ENCODE peak calls at places on chromosomes 5 and 9, in five cellular contexts. Q is adrenal gland, P is uterus, E is heart left ventricle, X is NT2/D1. W is an unnamed sample. For H3K9me3, the result is how much of the 10 kb centered on the place peaks cover.

GRCh38 chr5:40171971-40172370 is 507.7 kb upstream of the PTGER4 start:
- DNase-seq in Q (no peak), P (no peak), E (no peak), X (no peak), W (no peak)

GRCh38 chr9:120397453-120397852 is 182.5 kb downstream of the CDK5RAP2 start:
- DNase-seq in Q (no peak), P (no peak), E (no peak), X (no peak), W (no peak)

GRCh38 chr9:21611896-21612295 is 129.8 kb upstream of the IFNE start:
- DNase-seq in Q (no peak), P (no peak), E (no peak), X (no peak), W (no peak)

GRCh38 chr5:66255702-66256101 is 111.6 kb downstream of the SREK1 start:
- DNase-seq in Q (no peak), P (no peak), E (no peak), X (no peak), W (no peak)

GRCh38 chr5:133396187-133396621 is 216.1 kb downstream of the FSTL4 start:
- DNase-seq in Q (no peak), P (no peak), E (no peak), X (peak), W (peak)

GRCh38 chr5:156411131-156411727 is 84.3 kb downstream of the SGCD start:
- DNase-seq in Q (no peak), P (no peak), E (no peak), X (no peak), W (no peak)

GRCh38 chr9:111730937-111731567 is 63.7 kb downstream of the SHOC1 start:
- DNase-seq in Q (peak), P (no peak), E (no peak), X (no peak), W (no peak)

GRCh38 chr5:59485629-59486439 is 407.7 kb downstream of the PDE4D start:
- DNase-seq in Q (no peak), P (no peak), E (no peak), X (no peak), W (no peak)

GRCh38 chr5:51881901-51882300 is 498.7 kb downstream of the ISL1 start:
- DNase-seq in Q (no peak), P (no peak), E (no peak), X (peak), W (no peak)

GRCh38 chr9:72874344-72874743 is 78.5 kb downstream of the ALDH1A1 start:
- DNase-seq in Q (no peak), P (no peak), E (no peak), X (no peak), W (no peak)

GRCh38 chr5:171450423-171451246 is 31.2 kb downstream of the FGF18 start:
- DNase-seq in Q (peak), P (peak), E (peak), X (no peak), W (no peak)

GRCh38 chr9:111483419-111483861 is 743 bp downstream of the ECPAS start:
- DNase-seq in Q (no peak), P (peak), E (no peak), X (no peak), W (no peak)

GRCh38 chr5:14036514-14036913 is 92.0 kb upstream of the DNAH5 start:
- DNase-seq in Q (no peak), P (no peak), E (no peak), X (peak), W (no peak)

GRCh38 chr9:83304686-83305085 is 233.5 kb downstream of the FRMD3 start:
- DNase-seq in Q (peak), P (peak), E (peak), X (no peak), W (no peak)

GRCh38 chr9:110916361-110916760 is 121.9 kb downstream of the LPAR1 start:
- DNase-seq in Q (no peak), P (no peak), E (no peak), X (no peak), W (no peak)

GRCh38 chr9:114385412-114386181 is 2.2 kb downstream of the AKNA start:
- DNase-seq in Q (peak), P (peak), E (peak), X (no peak), W (no peak)

GRCh38 chr5:135141303-135142268 is 107.6 kb upstream of the PITX1 start:
- DNase-seq in Q (no peak), P (no peak), E (no peak), X (no peak), W (no peak)

GRCh38 chr9:109418827-109419226 is 79.3 kb downstream of the PTPN3 start:
- DNase-seq in Q (no peak), P (no peak), E (no peak), X (no peak), W (no peak)

GRCh38 chr5:45694255-45694834 is 1.8 kb downstream of the HCN1 start:
- DNase-seq in Q (no peak), P (no peak), E (no peak), X (no peak), W (no peak)

GRCh38 chr9:123867971-123868370 is 62.0 kb downstream of the DENND1A start:
- DNase-seq in Q (no peak), P (no peak), E (no peak), X (no peak), W (no peak)

GRCh38 chr5:86039351-86039750 is 578.4 kb upstream of the COX7C start:
- DNase-seq in Q (no peak), P (no peak), E (no peak), X (no peak), W (no peak)

GRCh38 chr9:101397746-101398334 is 578 bp downstream of the MRPL50 start:
- DNase-seq in Q (no peak), P (no peak), E (no peak), X (no peak), W (no peak)

GRCh38 chr9:101388507-101388993 is 3.7 kb upstream of the BAAT start:
- DNase-seq in Q (no peak), P (no peak), E (no peak), X (no peak), W (no peak)

GRCh38 chr9:101394687-101395086 is 3.7 kb downstream of the MRPL50 start:
- DNase-seq in Q (no peak), P (no peak), E (no peak), X (no peak), W (no peak)

GRCh38 chr9:101387871-101388506 is 3.2 kb upstream of the BAAT start:
- DNase-seq in Q (peak), P (no peak), E (no peak), X (peak), W (no peak)

GRCh38 chr9:101393135-101393534 is 5.3 kb downstream of the MRPL50 start:
- DNase-seq in Q (no peak), P (no peak), E (no peak), X (no peak), W (no peak)
- H3K9me3 ChIP-seq in Q (under half), P (under half), E (under half), X (under half), W (under half)

DNA sequence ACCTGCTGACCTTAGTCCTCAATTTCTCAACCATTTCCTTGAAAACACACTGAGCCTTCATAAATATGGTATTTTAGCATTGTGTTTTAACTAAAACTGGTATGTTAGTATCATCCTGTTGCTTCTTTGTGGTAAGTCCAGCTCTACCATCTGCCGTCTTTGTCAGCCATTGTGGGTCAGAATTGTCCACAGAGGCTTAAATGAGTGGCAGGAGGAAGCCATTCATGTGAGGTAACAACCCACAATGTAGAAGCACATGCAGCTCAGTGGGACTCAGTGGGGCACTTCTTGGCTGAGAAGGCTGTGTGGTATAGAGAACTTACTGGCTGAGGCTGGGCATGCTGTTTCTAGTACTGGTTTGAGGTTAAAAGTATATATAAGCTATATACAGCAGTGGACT is 149.2 kb upstream of the NR3C1 start:
- DNase-seq in Q (no peak), P (no peak), E (no peak), X (no peak), W (no peak)
- H3K9me3 ChIP-seq in Q (under half), P (under half), E (under half), X (under half), W (under half)

DNA sequence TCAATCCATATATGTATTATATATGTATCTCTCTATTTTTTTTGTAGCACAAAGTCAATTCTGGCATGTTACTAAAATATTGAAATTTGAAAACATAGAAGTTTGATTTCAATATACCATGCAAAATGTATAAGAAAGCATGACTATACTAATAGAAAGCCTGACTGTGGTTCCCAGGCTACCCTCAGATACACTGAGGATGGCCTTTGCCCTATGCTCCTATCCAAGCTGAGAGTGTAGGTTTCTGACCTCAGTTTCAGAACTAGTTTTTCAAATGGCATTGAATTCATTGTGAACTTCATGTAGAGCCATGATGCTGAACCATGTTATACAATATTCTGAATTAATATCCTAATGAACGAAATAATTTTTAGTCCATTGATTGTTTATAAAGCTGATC is 220.4 kb upstream of the IZUMO3 start:
- DNase-seq in Q (no peak), P (no peak), E (no peak), X (no peak), W (no peak)
- H3K9me3 ChIP-seq in Q (under half), P (under half), E (under half), X (under half), W (under half)

DNA sequence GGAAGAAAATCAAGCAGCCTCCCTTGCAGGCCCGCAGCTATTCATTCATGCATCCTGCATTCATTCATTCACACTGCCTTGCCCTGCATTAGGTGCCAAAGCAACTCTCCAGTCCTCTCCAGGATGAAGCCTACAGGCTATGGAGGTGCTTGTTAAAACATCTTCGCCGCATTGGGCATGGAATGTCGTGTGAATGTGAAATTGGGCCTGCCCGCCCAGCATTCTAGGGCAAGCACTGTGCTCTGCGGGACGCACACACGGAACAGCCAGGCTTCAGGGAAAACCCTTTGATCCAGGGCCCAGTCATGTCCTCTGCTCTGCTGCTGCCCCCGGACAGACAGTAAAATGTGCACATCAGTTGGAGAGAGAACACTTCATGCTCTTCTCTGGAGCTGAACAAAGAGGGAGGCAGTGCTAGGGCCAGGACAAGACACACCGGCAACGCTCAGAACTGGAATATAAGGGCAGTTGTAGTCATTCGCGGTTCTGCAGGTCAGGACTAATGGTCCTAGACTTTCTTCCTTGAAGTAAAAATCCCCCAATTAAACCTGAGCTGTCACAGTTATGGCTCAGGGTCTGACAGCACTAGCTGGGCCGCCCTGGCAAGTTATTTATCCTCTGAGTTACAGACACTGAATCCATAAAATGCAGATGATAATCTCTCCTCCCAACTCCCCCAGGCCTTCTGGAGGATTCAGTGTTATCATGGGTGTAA is 165.9 kb downstream of the COL23A1 start:
- DNase-seq in Q (no peak), P (no peak), E (no peak), X (no peak), W (peak)
- H3K9me3 ChIP-seq in Q (under half), P (under half), E (under half), X (under half), W (under half)

GRCh38 chr5:178533136-178533535 is 57.1 kb downstream of the COL23A1 start:
- DNase-seq in Q (no peak), P (no peak), E (no peak), X (no peak), W (no peak)
- H3K9me3 ChIP-seq in Q (under half), P (under half), E (under half), X (under half), W (under half)

GRCh38 chr5:141384471-141385267 is 2.1 kb downstream of the PCDHGA7 start:
- DNase-seq in Q (no peak), P (no peak), E (no peak), X (no peak), W (no peak)
- H3K9me3 ChIP-seq in Q (under half), P (under half), E (half or more), X (under half), W (half or more)

GRCh38 chr5:179379321-179379890 is 34.1 kb upstream of the ADAMTS2 start:
- DNase-seq in Q (no peak), P (no peak), E (no peak), X (no peak), W (no peak)

GRCh38 chr5:179378441-179379271 is 33.4 kb upstream of the ADAMTS2 start:
- DNase-seq in Q (peak), P (no peak), E (no peak), X (no peak), W (peak)

GRCh38 chr5:179380211-179381035 is 35.2 kb upstream of the ADAMTS2 start:
- DNase-seq in Q (no peak), P (no peak), E (no peak), X (no peak), W (no peak)

GRCh38 chr5:179382486-179382885 is 37.2 kb upstream of the ADAMTS2 start:
- DNase-seq in Q (no peak), P (no peak), E (no peak), X (no peak), W (no peak)

GRCh38 chr5:179381691-179382090 is 36.4 kb upstream of the ADAMTS2 start:
- DNase-seq in Q (no peak), P (no peak), E (no peak), X (no peak), W (no peak)
- H3K9me3 ChIP-seq in Q (under half), P (under half), E (under half), X (under half), W (under half)

DNA sequence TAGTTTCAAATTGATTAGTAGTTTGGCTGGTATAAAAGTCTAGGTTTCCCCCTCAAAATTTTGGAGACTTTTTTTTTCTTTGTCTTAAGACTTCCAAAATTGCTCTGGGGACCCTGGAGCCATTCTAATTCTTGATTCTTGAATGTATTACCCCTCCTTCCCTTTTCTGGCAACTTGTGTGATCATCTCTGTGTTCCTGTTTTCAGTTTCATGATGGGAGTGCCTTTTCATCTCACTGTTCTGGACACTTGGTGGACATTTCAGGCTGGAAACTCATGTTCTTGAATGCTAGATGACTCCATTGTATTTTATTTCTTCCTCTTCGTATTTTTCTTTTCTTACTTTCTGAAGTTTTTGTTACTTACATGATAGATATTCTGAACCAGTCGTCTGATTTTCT is 57.3 kb upstream of the LRRC70 start:
- DNase-seq in Q (no peak), P (no peak), E (no peak), X (no peak), W (no peak)
- H3K9me3 ChIP-seq in Q (under half), P (under half), E (under half), X (under half), W (under half)